ENCODE peak calls at places on chromosomes 6 and 20, in four cellular contexts. P is AG09309, F is ovary, A is MM.1S. H is an unnamed sample.

GRCh38 chr20:63697868-63698545 is 1.6 kb downstream of the TNFRSF6B start:
- DNase-seq in F (no peak), A (no peak), P (no peak), H (no peak)

GRCh38 chr20:23244916-23245552 is 105.6 kb upstream of the NXT1 start:
- DNase-seq in F (no peak), P (no peak), A (no peak), H (no peak)

GRCh38 chr6:21634582-21634981 is 41.0 kb downstream of the SOX4 start:
- DNase-seq in F (no peak), A (no peak), P (peak), H (peak)

GRCh38 chr6:126542052-126542451 is 202.1 kb downstream of the CENPW start:
- DNase-seq in A (no peak), F (no peak), P (no peak), H (no peak)

GRCh38 chr6:56902551-56903464 is 52.1 kb upstream of the BEND6 start:
- DNase-seq in P (no peak), A (peak), F (peak), H (peak)

GRCh38 chr20:24705486-24705885 is 236.1 kb downstream of the SYNDIG1 start:
- DNase-seq in P (peak), F (no peak), A (no peak), H (no peak)

GRCh38 chr6:12602951-12603710 is 113.4 kb upstream of the PHACTR1 start:
- DNase-seq in P (peak), A (peak), F (no peak), H (peak)

GRCh38 chr6:1384549-1385128 is 4.7 kb upstream of the FOXF2 start:
- DNase-seq in P (no peak), A (no peak), F (no peak), H (no peak)

GRCh38 chr20:40587038-40587437 is 102.0 kb downstream of the MAFB start:
- DNase-seq in P (no peak), A (no peak), F (no peak), H (no peak)

GRCh38 chr6:52990342-52990741 is 4.7 kb downstream of the GSTA4 start:
- DNase-seq in A (no peak), P (no peak), F (no peak), H (no peak)

GRCh38 chr20:34859826-34860545 is 12.7 kb downstream of the GGT7 start:
- DNase-seq in A (no peak), P (no peak), F (no peak), H (no peak)

GRCh38 chr20:22581437-22582385 is 2.7 kb downstream of the FOXA2 start:
- DNase-seq in P (no peak), A (no peak), F (no peak), H (no peak)

GRCh38 chr20:48861444-48861843 is 33.6 kb upstream of the PREX1 start:
- DNase-seq in F (no peak), P (no peak), A (no peak), H (no peak)

GRCh38 chr20:32338665-32339064 is 19.5 kb upstream of the ASXL1 start:
- DNase-seq in P (no peak), F (no peak), A (no peak), H (no peak)

GRCh38 chr6:100035873-100036653 is 42.0 kb upstream of the MCHR2 start:
- DNase-seq in A (no peak), P (no peak), F (no peak), H (no peak)

GRCh38 chr6:45655630-45656422 is 278.1 kb upstream of the SUPT3H start:
- DNase-seq in F (no peak), A (no peak), P (peak), H (peak)

GRCh38 chr6:89489078-89489477 is 56.1 kb downstream of the ANKRD6 start:
- DNase-seq in F (no peak), P (no peak), A (no peak), H (no peak)

GRCh38 chr6:352474-352873 is 39.1 kb upstream of the IRF4 start:
- DNase-seq in F (no peak), A (no peak), P (no peak), H (no peak)

GRCh38 chr6:32529697-32530429 is at the start of gene HLA-DRB5:
- DNase-seq in P (no peak), A (no peak), F (no peak), H (no peak)

DNA sequence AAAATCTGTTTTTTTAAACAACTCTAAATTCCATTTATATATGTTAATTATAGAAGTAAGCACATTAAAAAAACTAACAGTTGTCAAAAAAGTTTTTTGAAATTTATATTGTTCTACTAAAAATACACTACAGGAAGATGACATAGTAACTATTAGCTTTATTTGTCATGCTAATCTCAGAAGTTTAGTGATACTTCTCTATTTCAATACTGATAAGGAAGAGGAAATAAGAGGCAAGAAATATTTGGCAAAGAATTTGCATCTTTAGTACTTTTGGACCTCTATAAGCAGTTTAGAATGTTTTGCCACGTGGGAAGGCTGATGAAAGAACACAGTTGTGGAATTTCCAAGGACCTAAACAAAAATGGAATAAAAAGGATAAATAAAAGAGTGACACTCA is 12.6 kb downstream of the IFNGR1 start:
- DNase-seq in P (no peak), A (no peak), F (no peak), H (no peak)
- H3K4me3 ChIP-seq in P (no peak), A (no peak), F (no peak), H (no peak)

DNA sequence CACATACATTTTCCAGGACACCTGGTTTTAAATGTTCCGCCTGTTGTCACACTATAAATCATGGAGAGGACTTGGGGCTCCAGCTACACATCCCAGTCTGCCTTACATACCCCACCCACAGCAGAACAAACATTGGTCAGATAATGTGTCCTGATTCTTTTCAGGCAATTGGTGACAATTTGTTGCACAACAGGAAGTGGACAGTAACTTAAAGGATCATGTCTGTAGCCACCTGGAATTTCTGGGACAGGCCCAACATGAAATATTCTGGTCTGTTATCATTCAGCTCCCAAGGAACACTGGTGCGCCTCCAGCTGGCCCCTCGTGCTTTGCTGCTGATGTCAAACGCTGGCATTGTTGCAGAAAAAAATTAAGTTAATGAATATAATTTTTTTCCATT is 117.2 kb downstream of the SOBP start:
- DNase-seq in F (peak), A (no peak), P (no peak), H (no peak)
- TF ChIP-seq CTCF in F (no peak), A (no peak), P (no peak), H (no peak)

GRCh38 chr6:98825602-98826230 is 8.7 kb upstream of the POU3F2 start:
- DNase-seq in A (no peak), P (no peak), F (no peak), H (no peak)

GRCh38 chr6:98824907-98825601 is 9.3 kb upstream of the POU3F2 start:
- DNase-seq in F (no peak), P (no peak), A (no peak), H (no peak)

GRCh38 chr6:98823428-98823827 is 10.9 kb upstream of the POU3F2 start:
- DNase-seq in F (no peak), P (no peak), A (no peak), H (no peak)

GRCh38 chr6:98824163-98824906 is 10.0 kb upstream of the POU3F2 start:
- DNase-seq in A (no peak), F (no peak), P (no peak), H (no peak)

GRCh38 chr6:98823845-98824162 is 10.6 kb upstream of the POU3F2 start:
- DNase-seq in P (no peak), A (no peak), F (no peak), H (no peak)
- H3K4me3 ChIP-seq in P (no peak), A (no peak), F (no peak), H (peak)

DNA sequence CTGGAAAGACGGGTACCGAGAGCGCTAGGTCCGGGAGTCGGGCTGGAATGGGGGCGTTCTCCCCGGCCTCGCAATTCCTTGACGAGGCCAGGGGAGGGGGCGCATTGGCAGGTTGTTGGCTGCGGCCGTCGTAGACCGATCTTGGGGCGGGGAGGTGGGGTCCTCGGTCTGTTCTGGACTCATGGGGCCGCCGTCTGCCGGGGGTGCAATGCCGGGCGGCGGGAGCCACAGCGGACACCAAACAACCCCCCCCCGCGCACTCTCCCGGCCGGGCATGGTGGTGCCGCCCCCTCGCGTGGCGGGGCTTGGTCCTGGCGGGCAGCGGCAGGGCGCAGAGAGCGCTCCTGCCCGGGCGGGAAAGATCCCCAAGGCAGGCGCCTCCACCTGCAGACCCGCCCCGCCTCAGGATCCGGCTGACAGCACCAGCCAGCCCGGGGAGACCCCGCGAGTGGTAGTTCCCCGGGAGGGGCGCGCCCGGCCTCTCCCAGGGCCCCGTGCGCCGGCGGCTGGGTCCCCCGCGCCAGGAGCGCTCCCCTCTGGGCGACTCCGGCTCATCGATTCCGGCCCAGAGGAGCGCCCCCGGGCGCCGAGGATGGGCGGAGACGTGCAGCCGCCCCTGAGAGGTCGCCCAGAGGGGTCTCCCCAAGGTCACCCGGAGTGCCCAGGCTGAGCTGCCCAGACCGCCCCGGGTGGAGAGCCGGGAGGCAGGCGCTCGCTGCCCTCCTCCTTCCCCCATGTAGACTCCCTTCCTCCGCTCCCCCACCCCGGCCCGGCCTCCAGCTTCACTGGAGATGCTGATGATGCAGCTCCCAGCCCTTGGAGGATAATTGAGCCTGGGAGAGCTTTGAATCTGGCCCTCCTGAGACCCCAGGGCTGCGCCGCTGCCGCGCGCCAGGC is 709 bp downstream of the PPP1R16B start:
- DNase-seq in F (no peak), A (peak), P (no peak), H (no peak)
- TF ChIP-seq CTCF in F (no peak), A (peak), P (no peak), H (no peak)

DNA sequence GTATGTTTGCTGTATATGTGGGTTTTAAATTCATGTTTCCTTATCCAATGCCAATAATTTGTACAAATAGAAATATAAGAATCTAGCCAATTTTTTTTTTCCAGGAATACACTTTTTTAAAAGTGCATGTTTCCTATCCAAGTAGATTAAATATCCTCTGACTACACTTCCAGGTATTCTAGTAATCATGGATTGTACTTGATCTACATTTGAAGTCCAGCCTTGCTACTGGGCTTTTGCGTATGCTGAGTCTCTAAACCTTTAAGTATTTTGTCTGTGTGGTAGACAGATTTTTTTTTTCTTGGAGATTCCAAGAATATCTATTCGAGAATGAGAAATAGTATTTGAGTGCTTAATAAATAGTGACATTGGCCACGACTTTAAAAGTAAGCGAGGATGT is 188.3 kb downstream of the SASH1 start:
- DNase-seq in P (no peak), A (no peak), F (no peak), H (no peak)
- H3K4me3 ChIP-seq in P (no peak), A (no peak), F (no peak), H (peak)

GRCh38 chr6:137602311-137602710 is 108.1 kb upstream of the OLIG3 start:
- DNase-seq in F (no peak), A (no peak), P (no peak), H (no peak)
- TF ChIP-seq CTCF in F (no peak), A (no peak), P (no peak), H (no peak)